ENCODE peak calls at places on chromosome 5, in four cellular contexts. S is mammary epithelial cell, C is dorsolateral prefrontal cortex, N is ovary. B is an unnamed sample.
A peak's percentile ranks its signal among the peaks of the same experiment; 100 is the strongest.

GRCh38 chr5:161544350-161544765 is 2.2 kb downstream of the GABRB2 start:
- DNase-seq in S (peak; percentile 5), C (peak; percentile 55), N (no peak), B (no peak)

GRCh38 chr5:134114886-134115805 is 665 bp downstream of the TCF7 start:
- DNase-seq in S (no peak), C (no peak), N (peak; percentile 57), B (no peak)

GRCh38 chr5:173333900-173334685 is 5.9 kb upstream of the STC2 start:
- DNase-seq in S (peak; percentile 17), C (no peak), N (no peak), B (no peak)

GRCh38 chr5:14775857-14776256 is 95.7 kb downstream of the ANKH start:
- DNase-seq in S (peak; percentile 69), C (peak; percentile 43), N (no peak), B (no peak)

GRCh38 chr5:10552183-10553143 is 11.4 kb upstream of the ANKRD33B start:
- DNase-seq in S (no peak), C (no peak), N (no peak), B (no peak)

GRCh38 chr5:105639068-105639467 is 2031.7 kb downstream of the EFNA5 start:
- DNase-seq in S (no peak), C (no peak), N (no peak), B (no peak)

GRCh38 chr5:33227746-33228145 is 213.0 kb upstream of the TARS1 start:
- DNase-seq in S (no peak), C (no peak), N (no peak), B (no peak)

GRCh38 chr5:68450245-68450852 is 234.8 kb downstream of the PIK3R1 start:
- DNase-seq in S (peak; percentile 73), C (no peak), N (no peak), B (no peak)

GRCh38 chr5:115686692-115687054 is 60.8 kb upstream of the TMED7 start:
- DNase-seq in S (no peak), C (no peak), N (no peak), B (no peak)

GRCh38 chr5:123115020-123115419 is 26.0 kb downstream of the PRDM6 start:
- DNase-seq in S (no peak), C (no peak), N (no peak), B (no peak)

GRCh38 chr5:113199122-113199905 is 222.7 kb downstream of the DCP2 start:
- DNase-seq in S (peak; percentile 31), C (no peak), N (no peak), B (no peak)

GRCh38 chr5:167295686-167296015 is 995.8 kb upstream of the WWC1 start:
- DNase-seq in S (peak; percentile 33), C (no peak), N (no peak), B (peak; percentile 57)

GRCh38 chr5:6667648-6668047 is 34.4 kb downstream of the SRD5A1 start:
- DNase-seq in S (no peak), C (no peak), N (no peak), B (no peak)

GRCh38 chr5:149424371-149425315 is 45.6 kb upstream of the IL17B start:
- DNase-seq in S (no peak), C (no peak), N (no peak), B (no peak)

GRCh38 chr5:139138790-139139189 is 59.4 kb downstream of the SIL1 start:
- DNase-seq in S (peak; percentile 70), C (peak; percentile 63), N (no peak), B (no peak)

GRCh38 chr5:79878721-79879336 is 112.2 kb downstream of the MTX3 start:
- DNase-seq in S (peak; percentile 3), C (no peak), N (no peak), B (peak; percentile 88)

GRCh38 chr5:40071870-40072269 is 607.8 kb upstream of the PTGER4 start:
- DNase-seq in S (peak; percentile 16), C (no peak), N (no peak), B (no peak)

GRCh38 chr5:1412163-1412562 is 33.1 kb downstream of the SLC6A3 start:
- DNase-seq in S (no peak), C (no peak), N (no peak), B (no peak)

GRCh38 chr5:119417891-119418781 is 34.2 kb upstream of the HSD17B4 start:
- DNase-seq in S (peak; percentile 48), C (no peak), N (no peak), B (no peak)

GRCh38 chr5:135608761-135609443 is 30.1 kb upstream of the CXCL14 start:
- DNase-seq in S (no peak), C (no peak), N (no peak), B (peak; percentile 79)

GRCh38 chr5:135010502-135011354 is 23.3 kb downstream of the PITX1 start:
- DNase-seq in S (no peak), C (no peak), N (no peak), B (no peak)

GRCh38 chr5:108515706-108516105 is 133.8 kb upstream of the FBXL17 start:
- DNase-seq in S (no peak), C (no peak), N (no peak), B (no peak)

GRCh38 chr5:127400946-127401670 is 110.5 kb downstream of the MEGF10 start:
- DNase-seq in S (no peak), C (no peak), N (no peak), B (no peak)

GRCh38 chr5:127400524-127400923 is 109.9 kb downstream of the MEGF10 start:
- DNase-seq in S (peak; percentile 0), C (no peak), N (no peak), B (no peak)

GRCh38 chr5:127396490-127397155 is 106.0 kb downstream of the MEGF10 start:
- DNase-seq in S (no peak), C (no peak), N (no peak), B (no peak)

GRCh38 chr5:127398508-127398907 is 107.9 kb downstream of the MEGF10 start:
- DNase-seq in S (no peak), C (no peak), N (no peak), B (no peak)

GRCh38 chr5:127399068-127399467 is 108.5 kb downstream of the MEGF10 start:
- DNase-seq in S (no peak), C (no peak), N (no peak), B (no peak)
- TF ChIP-seq CTCF in S (no peak), C (no peak), N (no peak), B (no peak)

GRCh38 chr5:390571-391491 is 52.1 kb upstream of the EXOC3 start:
- DNase-seq in S (no peak), C (no peak), N (no peak), B (no peak)
- H3K27ac ChIP-seq in S (no peak overlapping the region), C (no peak overlapping the region), N (no peak overlapping the region), B (no peak overlapping the region)

DNA sequence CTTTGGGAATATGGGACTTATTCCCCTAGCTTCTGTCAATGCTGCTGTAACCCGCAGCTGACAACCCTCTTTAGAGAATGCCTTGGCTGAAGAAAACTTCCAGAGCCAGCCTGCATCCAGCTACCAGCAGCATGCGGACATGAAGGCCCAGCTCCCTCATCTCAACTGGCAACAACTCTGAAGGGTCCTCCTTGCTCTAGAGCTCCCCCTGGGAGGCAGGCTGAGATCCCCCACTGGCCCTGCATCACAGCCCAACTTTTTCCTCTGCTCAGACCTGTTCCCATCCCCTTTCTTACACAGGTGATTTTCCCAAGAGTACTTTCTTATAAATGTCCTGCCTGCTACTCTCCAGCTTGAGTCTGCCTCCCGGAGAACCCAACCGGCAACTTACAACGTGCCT is 18.7 kb upstream of the WNT8A start:
- DNase-seq in S (no peak), C (no peak), N (no peak), B (no peak)
- TF ChIP-seq CTCF in S (peak; percentile 28), C (no peak), N (no peak), B (no peak)

GRCh38 chr5:154836225-154836624 is 14.2 kb downstream of the FAXDC2 start:
- DNase-seq in S (no peak), C (no peak), N (no peak), B (no peak)

GRCh38 chr5:154830596-154830995 is 19.8 kb downstream of the FAXDC2 start:
- DNase-seq in S (peak; percentile 86), C (no peak), N (no peak), B (no peak)

GRCh38 chr5:154837009-154837881 is 13.2 kb downstream of the FAXDC2 start:
- DNase-seq in S (no peak), C (no peak), N (no peak), B (no peak)

GRCh38 chr5:154831451-154831850 is 19.0 kb downstream of the FAXDC2 start:
- DNase-seq in S (no peak), C (no peak), N (no peak), B (no peak)

DNA sequence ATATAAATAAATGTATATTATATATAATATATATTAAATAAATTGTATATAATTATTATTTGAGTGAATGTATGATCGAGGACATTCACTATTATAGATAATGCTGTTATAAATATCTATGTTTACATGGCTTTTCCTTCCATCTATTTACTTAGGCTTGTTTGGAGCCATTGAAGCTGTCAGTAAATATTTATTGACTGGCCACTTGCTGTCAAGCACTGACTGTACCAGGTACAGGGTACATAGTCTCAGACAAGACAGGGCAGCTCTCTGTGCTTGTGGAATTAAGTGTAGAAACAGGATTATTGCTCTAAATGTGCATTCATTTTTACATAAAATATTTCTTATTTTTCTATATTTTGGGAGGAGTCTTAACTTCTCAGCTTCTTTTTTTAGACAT is 16.4 kb downstream of the FAXDC2 start:
- DNase-seq in S (no peak), C (no peak), N (no peak), B (no peak)
- H3K27ac ChIP-seq in S (no peak overlapping the region), C (no peak overlapping the region), N (no peak overlapping the region), B (peak overlapping the region; percentile 76)

GRCh38 chr5:103393131-103393754 is 134.7 kb downstream of the MACIR start:
- DNase-seq in S (no peak), C (no peak), N (no peak), B (no peak)
- TF ChIP-seq CTCF in S (peak; percentile 5), C (no peak), N (no peak), B (no peak)